ENCODE peak calls at places on chromosome 5, in five cellular contexts. K is H9, G is mesenchymal stem cell, N is neuronal stem cell, Y is trophoblast cell. W is an unnamed sample.

GRCh38 chr5:173627860-173628392 is 11.5 kb upstream of the BOD1 start:
- DNase-seq in K (peak), G (no peak), N (no peak), Y (no peak), W (peak)

GRCh38 chr5:56123531-56124243 is 109.4 kb downstream of the ANKRD55 start:
- DNase-seq in K (peak), G (peak), N (peak), Y (peak), W (peak)

GRCh38 chr5:20368581-20368980 is 380.6 kb upstream of the CDH18 start:
- DNase-seq in K (no peak), G (no peak), N (no peak), Y (no peak), W (no peak)

GRCh38 chr5:109192027-109192426 is 217.7 kb downstream of the PJA2 start:
- DNase-seq in K (no peak), G (peak), N (no peak), Y (no peak), W (no peak)

GRCh38 chr5:14726066-14726838 is 61.7 kb downstream of the OTULIN start:
- DNase-seq in K (no peak), G (peak), N (no peak), Y (peak), W (no peak)

GRCh38 chr5:40270274-40270855 is 409.4 kb upstream of the PTGER4 start:
- DNase-seq in K (no peak), G (no peak), N (no peak), Y (no peak), W (no peak)

GRCh38 chr5:94776167-94776566 is 157.7 kb downstream of the SLF1 start:
- DNase-seq in K (no peak), G (no peak), N (no peak), Y (no peak), W (no peak)

GRCh38 chr5:156896545-156896944 is 46.5 kb downstream of the PPP1R2B start:
- DNase-seq in K (no peak), G (no peak), N (no peak), Y (no peak), W (no peak)

GRCh38 chr5:138502521-138502920 is 37.2 kb downstream of the EGR1 start:
- DNase-seq in K (no peak), G (no peak), N (no peak), Y (no peak), W (no peak)

GRCh38 chr5:102678267-102679058 is 76.6 kb upstream of the PAM start:
- DNase-seq in K (no peak), G (no peak), N (no peak), Y (no peak), W (no peak)

GRCh38 chr5:108382784-108383358 is 973 bp upstream of the FBXL17 start:
- DNase-seq in K (no peak), G (peak), N (peak), Y (peak), W (no peak)

GRCh38 chr5:144011348-144011861 is 159.1 kb downstream of the YIPF5 start:
- DNase-seq in K (no peak), G (no peak), N (no peak), Y (no peak), W (no peak)

GRCh38 chr5:83492331-83492730 is 20.8 kb downstream of the VCAN start:
- DNase-seq in K (no peak), G (peak), N (no peak), Y (no peak), W (no peak)

GRCh38 chr5:163409384-163409783 is 28.0 kb upstream of the CCNG1 start:
- DNase-seq in K (no peak), G (no peak), N (no peak), Y (no peak), W (no peak)

GRCh38 chr5:107544967-107545366 is 125.8 kb downstream of the EFNA5 start:
- DNase-seq in K (no peak), G (no peak), N (no peak), Y (no peak), W (no peak)

GRCh38 chr5:84286662-84287061 is 98.0 kb downstream of the EDIL3 start:
- DNase-seq in K (no peak), G (no peak), N (no peak), Y (no peak), W (no peak)

GRCh38 chr5:150999704-151000452 is 20.5 kb upstream of the GPX3 start:
- DNase-seq in K (peak), G (no peak), N (no peak), Y (no peak), W (no peak)

GRCh38 chr5:78758169-78758839 is 109.7 kb upstream of the LHFPL2 start:
- DNase-seq in K (no peak), G (peak), N (no peak), Y (no peak), W (no peak)

GRCh38 chr5:59588922-59589321 is 304.6 kb downstream of the PDE4D start:
- DNase-seq in K (no peak), G (peak), N (no peak), Y (no peak), W (no peak)

GRCh38 chr5:151770383-151771258 is 1.1 kb upstream of the G3BP1 start:
- DNase-seq in K (peak), G (peak), N (peak), Y (no peak), W (peak)

GRCh38 chr5:38551020-38552017 is 5.1 kb downstream of the LIFR start:
- DNase-seq in K (no peak), G (peak), N (no peak), Y (peak), W (no peak)

GRCh38 chr5:158410976-158411375 is 552.0 kb upstream of the CLINT1 start:
- DNase-seq in K (no peak), G (no peak), N (no peak), Y (no peak), W (no peak)

DNA sequence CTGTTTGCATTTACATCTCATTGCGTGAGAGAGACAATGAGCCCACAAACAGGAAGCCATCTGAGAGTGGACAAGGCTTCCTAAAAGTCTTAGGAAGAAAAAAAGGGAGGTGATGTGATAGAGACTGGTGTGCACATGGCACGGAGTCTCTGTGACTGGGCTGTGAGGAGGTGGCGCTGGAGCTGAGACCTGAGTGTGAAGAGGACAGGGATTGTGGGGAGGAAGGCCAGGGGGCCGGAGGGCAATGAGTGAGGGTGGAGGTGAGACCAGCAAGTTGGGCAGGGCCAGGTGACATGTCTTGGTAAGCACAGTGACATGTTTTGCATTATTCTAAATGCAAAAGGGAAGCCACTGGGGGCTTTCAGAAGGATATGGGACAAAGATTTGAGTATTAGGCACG is 45.0 kb downstream of the TSPAN17 start:
- DNase-seq in K (no peak), G (no peak), N (no peak), Y (no peak), W (no peak)
- H2BK12ac ChIP-seq in K (no peak), G (no peak), N (no peak), Y (no peak), W (peak)

GRCh38 chr5:127909078-127909477 is 174.5 kb upstream of the SLC12A2 start:
- DNase-seq in K (peak), G (peak), N (peak), Y (no peak), W (peak)
- H2BK12ac ChIP-seq in K (no peak), G (no peak), N (no peak), Y (no peak), W (no peak)

GRCh38 chr5:122149691-122150090 is 20.3 kb downstream of the ZNF474 start:
- DNase-seq in K (no peak), G (no peak), N (no peak), Y (no peak), W (no peak)

GRCh38 chr5:122141751-122142150 is 12.4 kb downstream of the ZNF474 start:
- DNase-seq in K (no peak), G (peak), N (no peak), Y (no peak), W (no peak)

GRCh38 chr5:122142480-122142879 is 13.1 kb downstream of the ZNF474 start:
- DNase-seq in K (no peak), G (peak), N (no peak), Y (no peak), W (no peak)

GRCh38 chr5:122144236-122144635 is 14.9 kb downstream of the ZNF474 start:
- DNase-seq in K (no peak), G (no peak), N (no peak), Y (no peak), W (no peak)

GRCh38 chr5:122145906-122146305 is 16.6 kb downstream of the ZNF474 start:
- DNase-seq in K (no peak), G (no peak), N (no peak), Y (no peak), W (no peak)
- H2BK12ac ChIP-seq in K (no peak), G (no peak), N (no peak), Y (no peak), W (no peak)

DNA sequence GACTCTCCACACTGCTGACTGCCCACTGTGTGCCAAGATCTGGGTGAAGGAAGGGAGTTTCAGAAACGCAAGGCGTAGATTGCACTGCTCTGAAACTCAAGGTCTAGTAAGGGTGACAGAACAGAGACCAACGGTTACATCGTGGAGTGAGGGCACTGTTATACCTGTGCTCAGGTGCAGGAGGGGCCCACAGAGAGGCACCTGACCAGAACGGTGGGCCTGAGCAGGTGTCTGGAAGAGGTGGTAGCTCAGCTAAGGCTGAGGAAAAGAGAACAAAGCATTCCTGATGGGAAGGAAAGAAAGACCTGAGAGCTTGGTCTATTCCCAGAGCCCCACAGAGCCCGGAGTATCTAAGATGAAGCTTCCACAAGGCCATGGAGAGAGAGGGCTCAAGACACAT is 267.2 kb downstream of the MED10 start:
- DNase-seq in K (no peak), G (no peak), N (no peak), Y (no peak), W (no peak)
- H2BK12ac ChIP-seq in K (no peak), G (no peak), N (no peak), Y (no peak), W (no peak)

GRCh38 chr5:66967102-66967501 is 229.5 kb downstream of the CD180 start:
- DNase-seq in K (no peak), G (peak), N (no peak), Y (no peak), W (no peak)
- H2BK12ac ChIP-seq in K (no peak), G (no peak), N (no peak), Y (no peak), W (no peak)

DNA sequence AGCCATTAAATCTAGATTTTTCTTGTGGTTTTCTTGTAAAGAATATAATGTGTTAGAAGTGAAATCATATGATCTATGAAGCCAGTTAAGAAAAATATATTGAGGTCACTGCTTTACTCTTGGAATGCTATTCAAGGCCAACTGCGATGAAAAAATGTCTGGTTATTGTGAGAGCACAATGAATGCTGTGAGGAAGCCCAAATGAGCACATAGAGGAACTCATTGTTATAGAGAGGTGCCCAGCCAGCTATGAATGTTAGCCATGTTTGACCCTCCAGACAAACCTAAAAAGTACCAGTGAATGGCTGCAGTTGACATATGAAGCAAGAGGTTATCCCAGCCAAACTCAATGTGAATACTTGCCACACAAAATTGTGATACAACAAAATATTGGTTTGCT is 359.8 kb upstream of the FAM174A start:
- DNase-seq in K (no peak), G (no peak), N (no peak), Y (no peak), W (no peak)
- H2BK12ac ChIP-seq in K (no peak), G (no peak), N (no peak), Y (no peak), W (no peak)

GRCh38 chr5:11174601-11175000 is 413.6 kb upstream of the DAP start:
- DNase-seq in K (no peak), G (no peak), N (no peak), Y (peak), W (no peak)
- H2BK12ac ChIP-seq in K (no peak), G (no peak), N (no peak), Y (no peak), W (no peak)

DNA sequence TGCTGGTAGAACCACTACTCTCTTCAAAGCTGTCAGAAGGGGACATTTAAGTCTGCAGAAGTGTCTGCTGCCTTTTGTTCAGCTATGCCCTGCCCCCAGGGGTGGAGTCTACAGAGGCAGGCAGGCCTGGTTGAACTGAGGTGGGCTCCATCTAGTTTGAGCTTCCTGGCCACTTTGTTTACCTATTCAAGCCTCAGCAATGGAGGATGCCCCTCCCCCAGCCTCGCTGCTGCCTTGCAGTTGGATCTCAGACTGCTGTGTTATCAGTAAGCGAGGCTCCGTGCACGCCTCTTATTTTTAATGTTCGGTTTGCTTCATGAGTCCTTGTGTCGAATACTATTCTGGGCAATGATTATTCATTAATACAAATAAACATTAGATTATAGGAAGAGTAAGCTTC is 3.1 kb upstream of the SLC27A6 start:
- DNase-seq in K (peak), G (no peak), N (no peak), Y (no peak), W (no peak)
- H2BK12ac ChIP-seq in K (no peak), G (no peak), N (no peak), Y (no peak), W (no peak)